ENCODE peak calls at places on chromosomes 11 and 22, in seven cellular contexts. C, S, X, E, K, R and Z are unnamed samples.

GRCh38 chr11:74592441-74593362 is at the start of gene POLD3:
- DNase-seq in C (peak; percentile 89), S (peak; percentile 97), X (peak; percentile 79), E (peak; percentile 99), K (peak; percentile 96), R (peak; percentile 98), Z (peak; percentile 98)

GRCh38 chr11:27209562-27210005 is 153.4 kb downstream of the CCDC34 start:
- DNase-seq in C (no peak), S (no peak), X (peak; percentile 95), E (no peak), K (no peak), R (no peak), Z (no peak)

GRCh38 chr11:4048340-4048739 is 46.3 kb upstream of the RRM1 start:
- DNase-seq in C (no peak), S (no peak), X (no peak), E (no peak), K (no peak), R (no peak), Z (no peak)

GRCh38 chr11:83292709-83293435 is 6.7 kb upstream of the CCDC90B start:
- DNase-seq in C (peak; percentile 59), S (no peak), X (peak; percentile 74), E (no peak), K (peak; percentile 15), R (peak; percentile 61), Z (no peak)

GRCh38 chr22:23263651-23264555 is 83.6 kb downstream of the BCR start:
- DNase-seq in C (peak; percentile 65), S (peak; percentile 67), X (no peak), E (no peak), K (no peak), R (no peak), Z (no peak)

GRCh38 chr22:27885977-27886842 is 32.8 kb downstream of the PITPNB start:
- DNase-seq in C (peak; percentile 57), S (peak; percentile 74), X (peak; percentile 91), E (no peak), K (peak; percentile 55), R (peak; percentile 62), Z (peak; percentile 48)

GRCh38 chr22:27801197-27801615 is 350 bp downstream of the MN1 start:
- DNase-seq in C (peak; percentile 46), S (no peak), X (no peak), E (no peak), K (peak; percentile 65), R (no peak), Z (peak; percentile 61)

GRCh38 chr11:77473001-77473800 is 693 bp downstream of the PAK1 start:
- DNase-seq in C (peak; percentile 78), S (peak; percentile 66), X (no peak), E (peak; percentile 92), K (peak; percentile 80), R (peak; percentile 71), Z (peak; percentile 69)

GRCh38 chr22:24968066-24968561 is 15.6 kb downstream of the KIAA1671 start:
- DNase-seq in C (no peak), S (no peak), X (peak; percentile 32), E (no peak), K (no peak), R (no peak), Z (no peak)

GRCh38 chr22:32723632-32724031 is 77.9 kb upstream of the TIMP3 start:
- DNase-seq in C (peak; percentile 35), S (peak; percentile 69), X (peak; percentile 92), E (peak; percentile 90), K (no peak), R (peak; percentile 52), Z (no peak)

GRCh38 chr11:58900479-58901420 is 38.5 kb upstream of the GLYATL1 start:
- DNase-seq in C (peak; percentile 46), S (peak; percentile 77), X (peak; percentile 63), E (peak; percentile 83), K (peak; percentile 86), R (peak; percentile 88), Z (peak; percentile 95)

GRCh38 chr11:114367244-114367957 is 32.9 kb downstream of the C11orf71 start:
- DNase-seq in C (no peak), S (no peak), X (no peak), E (no peak), K (no peak), R (no peak), Z (no peak)

GRCh38 chr11:114366331-114367243 is 33.7 kb downstream of the C11orf71 start:
- DNase-seq in C (no peak), S (no peak), X (peak; percentile 88), E (no peak), K (no peak), R (no peak), Z (no peak)

GRCh38 chr11:114375052-114375451 is 25.3 kb downstream of the C11orf71 start:
- DNase-seq in C (no peak), S (no peak), X (no peak), E (no peak), K (no peak), R (no peak), Z (no peak)

DNA sequence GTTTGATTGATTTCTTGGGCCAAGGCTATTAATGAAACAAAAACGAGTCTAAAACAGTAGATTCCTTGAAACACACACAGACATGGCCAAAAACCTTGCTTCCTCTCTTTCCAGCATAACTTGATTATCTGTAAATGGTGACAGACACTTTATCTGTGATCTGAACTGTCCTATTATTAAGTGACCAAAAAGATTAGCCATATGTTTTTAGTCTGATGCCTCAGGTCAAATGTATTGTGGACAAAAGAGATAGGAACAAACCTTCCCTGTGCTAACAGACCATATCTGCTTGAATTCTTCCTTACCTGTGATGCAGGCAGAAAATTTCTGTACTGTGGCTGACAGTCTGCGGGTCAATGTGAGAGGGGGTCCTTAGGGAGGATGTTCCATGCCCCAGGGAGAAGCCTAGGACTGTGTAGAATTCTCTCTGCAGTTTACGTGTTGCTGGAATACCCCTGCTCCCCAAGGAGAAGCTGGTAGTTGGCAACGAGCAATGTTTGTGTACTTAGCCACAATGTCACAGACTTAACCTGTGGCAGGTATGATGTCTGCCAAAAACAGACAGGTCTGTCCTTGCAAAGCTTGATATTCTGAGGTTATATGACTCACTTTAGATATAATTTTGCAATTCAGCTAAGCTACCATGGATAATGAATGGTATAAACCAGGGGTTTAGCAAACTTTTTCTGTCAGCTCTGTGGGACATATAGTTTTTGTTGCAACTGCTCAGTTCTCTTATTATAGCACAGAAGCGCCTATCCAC is 31.2 kb downstream of the C11orf71 start:
- DNase-seq in C (no peak), S (no peak), X (no peak), E (no peak), K (no peak), R (no peak), Z (no peak)
- TF ChIP-seq CTCF in C (no peak), S (no peak), X (no peak), E (no peak), K (no peak), R (no peak), Z (no peak)

GRCh38 chr11:45847908-45848316 is 637 bp downstream of the CRY2 start:
- DNase-seq in C (peak; percentile 64), S (peak; percentile 70), X (peak; percentile 76), E (no peak), K (peak; percentile 44), R (peak; percentile 60), Z (peak; percentile 28)
- TF ChIP-seq CTCF in C (peak; percentile 26), S (peak; percentile 34), X (peak; percentile 42), E (no peak), K (no peak), R (no peak), Z (peak; percentile 12)

GRCh38 chr11:72008728-72009127 is 10.0 kb downstream of the IL18BP start:
- DNase-seq in C (no peak), S (no peak), X (no peak), E (no peak), K (no peak), R (no peak), Z (no peak)
- TF ChIP-seq CTCF in C (no peak), S (no peak), X (no peak), E (no peak), K (no peak), R (no peak), Z (no peak)

DNA sequence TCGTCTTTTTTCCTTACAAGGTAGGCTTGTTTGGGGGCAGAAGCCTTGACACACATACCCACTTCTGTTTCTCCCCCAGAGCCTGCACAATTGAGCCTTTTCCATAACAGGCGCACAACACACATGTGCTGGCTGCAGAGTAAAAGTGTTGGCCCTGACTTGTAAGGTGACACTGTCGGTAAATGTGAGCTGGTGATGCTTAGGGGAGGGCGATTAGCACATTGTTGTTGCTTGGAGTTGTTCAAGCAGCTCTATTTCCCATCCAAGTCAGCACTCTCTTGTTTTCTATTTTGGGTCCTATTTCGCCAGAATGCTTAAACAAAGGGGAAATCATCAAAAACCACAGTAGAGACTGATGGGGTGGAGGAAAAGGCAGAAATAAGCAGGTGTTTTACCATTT is 51.9 kb upstream of the PTPRJ start:
- DNase-seq in C (no peak), S (no peak), X (no peak), E (no peak), K (no peak), R (no peak), Z (no peak)
- TF ChIP-seq CTCF in C (no peak), S (no peak), X (no peak), E (no peak), K (no peak), R (no peak), Z (no peak)